ENCODE peak calls at places on chromosome 13, in ten cellular contexts. N is tibial artery, D is GM23338, R is heart right ventricle, I is gastrocnemius medialis, B is body of pancreas, X is fibroblast of pulmonary artery, V is heart left ventricle, G is IMR-90, U is mammary epithelial cell. C is an unnamed sample.

GRCh38 chr13:77026783-77027621 is at the start of gene FBXL3:
- DNase-seq in N (peak), D (peak), R (peak), I (peak), B (peak), X (peak), V (peak), G (peak), U (peak), C (peak)

GRCh38 chr13:80399340-80400163 is 58.6 kb upstream of the SPRY2 start:
- DNase-seq in N (no peak), D (no peak), R (no peak), I (no peak), B (peak), X (no peak), V (no peak), G (no peak), U (peak), C (peak)

GRCh38 chr13:52695856-52696255 is 43.2 kb downstream of the SUGT1 start:
- DNase-seq in N (no peak), D (no peak), R (no peak), I (no peak), B (no peak), X (peak), V (no peak), G (peak), U (peak), C (peak)

GRCh38 chr13:45670481-45670880 is 31.6 kb upstream of the CBY2 start:
- DNase-seq in N (no peak), D (no peak), R (no peak), I (no peak), B (no peak), X (no peak), V (no peak), G (no peak), U (no peak), C (no peak)

GRCh38 chr13:106533101-106533939 is 2.1 kb downstream of the EFNB2 start:
- DNase-seq in N (peak), D (peak), R (peak), I (peak), B (peak), X (peak), V (peak), G (peak), U (peak), C (peak)

GRCh38 chr13:20566424-20566916 is 487 bp upstream of the IFT88 start:
- DNase-seq in N (peak), D (peak), R (no peak), I (peak), B (peak), X (no peak), V (no peak), G (peak), U (peak), C (peak)

GRCh38 chr13:67635754-67636153 is 405.6 kb upstream of the PCDH9 start:
- DNase-seq in N (no peak), D (no peak), R (no peak), I (no peak), B (no peak), X (no peak), V (no peak), G (peak), U (no peak), C (no peak)

GRCh38 chr13:79328510-79328909 is 77.5 kb downstream of the RBM26 start:
- DNase-seq in N (no peak), D (no peak), R (no peak), I (no peak), B (no peak), X (no peak), V (no peak), G (no peak), U (no peak), C (no peak)

GRCh38 chr13:93614776-93615175 is 388.2 kb downstream of the GPC6 start:
- DNase-seq in N (no peak), D (no peak), R (no peak), I (no peak), B (no peak), X (no peak), V (no peak), G (peak), U (no peak), C (no peak)

GRCh38 chr13:49855930-49856329 is 63.4 kb upstream of the KPNA3 start:
- DNase-seq in N (no peak), D (no peak), R (no peak), I (no peak), B (no peak), X (no peak), V (no peak), G (no peak), U (no peak), C (no peak)

GRCh38 chr13:24459234-24459633 is 53.3 kb downstream of the PARP4 start:
- DNase-seq in N (no peak), D (no peak), R (no peak), I (no peak), B (no peak), X (peak), V (no peak), G (peak), U (no peak), C (no peak)

GRCh38 chr13:65036999-65037398 is 2193.1 kb downstream of the PCDH9 start:
- DNase-seq in N (no peak), D (no peak), R (no peak), I (no peak), B (no peak), X (no peak), V (no peak), G (no peak), U (no peak), C (no peak)

GRCh38 chr13:33691980-33692379 is 126.0 kb upstream of the RFC3 start:
- DNase-seq in N (no peak), D (no peak), R (no peak), I (no peak), B (no peak), X (no peak), V (no peak), G (no peak), U (no peak), C (no peak)

GRCh38 chr13:35797946-35798345 is 321.5 kb upstream of the MAB21L1 start:
- DNase-seq in N (no peak), D (no peak), R (no peak), I (no peak), B (no peak), X (no peak), V (no peak), G (no peak), U (no peak), C (no peak)

GRCh38 chr13:24693862-24694471 is 13.8 kb downstream of the ATP12A start:
- DNase-seq in N (no peak), D (peak), R (no peak), I (no peak), B (peak), X (peak), V (no peak), G (peak), U (peak), C (peak)

GRCh38 chr13:29483211-29483610 is 112.3 kb downstream of the SLC7A1 start:
- DNase-seq in N (no peak), D (no peak), R (peak), I (no peak), B (peak), X (no peak), V (peak), G (no peak), U (no peak), C (no peak)

GRCh38 chr13:114099191-114099590 is 33.2 kb downstream of the RASA3 start:
- DNase-seq in N (peak), D (no peak), R (peak), I (peak), B (peak), X (peak), V (peak), G (peak), U (peak), C (no peak)

GRCh38 chr13:112775791-112776279 is 86.0 kb downstream of the ATP11A start:
- DNase-seq in N (no peak), D (no peak), R (no peak), I (no peak), B (no peak), X (no peak), V (no peak), G (no peak), U (no peak), C (no peak)

GRCh38 chr13:70864731-70865130 is 756.5 kb upstream of the KLHL1 start:
- DNase-seq in N (no peak), D (no peak), R (no peak), I (no peak), B (no peak), X (no peak), V (no peak), G (no peak), U (no peak), C (no peak)

GRCh38 chr13:28046981-28047380 is 53.4 kb downstream of the FLT3 start:
- DNase-seq in N (no peak), D (no peak), R (no peak), I (no peak), B (no peak), X (no peak), V (no peak), G (peak), U (no peak), C (no peak)

GRCh38 chr13:53782400-53783030 is 753.9 kb downstream of the OLFM4 start:
- DNase-seq in N (no peak), D (peak), R (no peak), I (no peak), B (peak), X (peak), V (no peak), G (peak), U (peak), C (peak)

GRCh38 chr13:42821437-42821836 is 40.1 kb downstream of the FAM216B start:
- DNase-seq in N (no peak), D (no peak), R (no peak), I (no peak), B (no peak), X (peak), V (no peak), G (peak), U (no peak), C (peak)

GRCh38 chr13:101397742-101398141 is 18.6 kb downstream of the NALCN start:
- DNase-seq in N (no peak), D (no peak), R (no peak), I (no peak), B (no peak), X (peak), V (no peak), G (peak), U (peak), C (peak)

GRCh38 chr13:85261757-85262346 is 537.4 kb downstream of the SLITRK6 start:
- DNase-seq in N (no peak), D (peak), R (no peak), I (no peak), B (no peak), X (peak), V (no peak), G (peak), U (no peak), C (peak)
- TF ChIP-seq CTCF in N (no peak), D (peak), R (no peak), I (no peak), B (no peak), X (peak), V (no peak), G (peak), U (peak), C (peak)

GRCh38 chr13:111139452-111139851 is 24.3 kb downstream of the ARHGEF7 start:
- DNase-seq in N (no peak), D (no peak), R (no peak), I (no peak), B (no peak), X (no peak), V (no peak), G (no peak), U (no peak), C (no peak)
- TF ChIP-seq CTCF in N (no peak), D (no peak), R (no peak), I (no peak), B (no peak), X (no peak), V (no peak), G (no peak), U (no peak), C (no peak)

DNA sequence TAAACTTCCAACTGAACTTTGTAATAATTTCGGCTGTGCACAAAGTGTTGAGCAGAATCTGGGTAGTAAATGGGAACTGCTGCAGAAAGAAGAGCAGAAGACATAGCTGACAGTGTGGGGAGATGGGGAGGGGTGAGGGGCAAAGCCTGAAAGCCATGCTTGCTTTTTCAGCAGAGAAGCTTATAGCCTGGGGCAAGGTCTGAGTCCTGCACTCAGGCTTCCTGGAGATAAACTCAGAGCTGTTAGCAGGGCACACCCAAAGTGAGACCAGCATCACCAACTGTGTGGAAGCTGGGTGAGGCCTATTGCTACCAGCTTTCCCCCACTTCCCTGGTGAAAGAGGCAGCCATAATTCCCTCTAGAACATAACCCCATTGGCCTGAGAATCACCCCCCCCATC is 15.6 kb upstream of the LHFPL6 start:
- DNase-seq in N (no peak), D (no peak), R (no peak), I (no peak), B (no peak), X (no peak), V (no peak), G (no peak), U (no peak), C (no peak)
- TF ChIP-seq CTCF in N (no peak), D (no peak), R (no peak), I (no peak), B (no peak), X (no peak), V (no peak), G (no peak), U (no peak), C (no peak)

GRCh38 chr13:32016631-32017030 is 14.9 kb upstream of the FRY start:
- DNase-seq in N (no peak), D (no peak), R (no peak), I (no peak), B (no peak), X (no peak), V (no peak), G (no peak), U (no peak), C (no peak)
- TF ChIP-seq CTCF in N (no peak), D (no peak), R (no peak), I (no peak), B (no peak), X (no peak), V (no peak), G (no peak), U (no peak), C (no peak)

C was measured in bronchial epithelial cell.